ENCODE peak calls at places on chromosome 14, in eight cellular contexts. One of them, this sample, is unnamed.

GRCh38 chr14:91202234-91202974 is 42.1 kb downstream of the GPR68 start:
- DNase-seq in stomach: peak
- DNase-seq in endothelial cell of umbilical vein: peak
- DNase-seq in GM12865: no peak
- DNase-seq in B cell: no peak
- DNase-seq in nephron progenitor cell: no peak
- DNase-seq in WTC11: no peak
- DNase-seq in GM23338: no peak
- DNase-seq in this sample: no peak

GRCh38 chr14:79661762-79662161 is 549.5 kb downstream of the DIO2 start:
- DNase-seq in stomach: no peak
- DNase-seq in endothelial cell of umbilical vein: peak
- DNase-seq in GM12865: no peak
- DNase-seq in B cell: no peak
- DNase-seq in nephron progenitor cell: no peak
- DNase-seq in WTC11: no peak
- DNase-seq in GM23338: no peak
- DNase-seq in this sample: no peak

GRCh38 chr14:103279129-103280025 is 54.7 kb upstream of the EIF5 start:
- DNase-seq in stomach: no peak
- DNase-seq in endothelial cell of umbilical vein: no peak
- DNase-seq in GM12865: no peak
- DNase-seq in B cell: no peak
- DNase-seq in nephron progenitor cell: peak
- DNase-seq in WTC11: peak
- DNase-seq in GM23338: peak
- DNase-seq in this sample: no peak

GRCh38 chr14:48325486-48325885 is 650.1 kb upstream of the MDGA2 start:
- DNase-seq in stomach: no peak
- DNase-seq in endothelial cell of umbilical vein: no peak
- DNase-seq in GM12865: no peak
- DNase-seq in B cell: no peak
- DNase-seq in nephron progenitor cell: no peak
- DNase-seq in WTC11: no peak
- DNase-seq in GM23338: no peak
- DNase-seq in this sample: no peak

GRCh38 chr14:47195582-47195981 is 479.8 kb downstream of the MDGA2 start:
- DNase-seq in stomach: no peak
- DNase-seq in endothelial cell of umbilical vein: no peak
- DNase-seq in GM12865: no peak
- DNase-seq in B cell: no peak
- DNase-seq in nephron progenitor cell: no peak
- DNase-seq in WTC11: no peak
- DNase-seq in GM23338: no peak
- DNase-seq in this sample: no peak

GRCh38 chr14:77200406-77200985 is 18.9 kb downstream of the TMEM63C start:
- DNase-seq in stomach: no peak
- DNase-seq in endothelial cell of umbilical vein: no peak
- DNase-seq in GM12865: no peak
- DNase-seq in B cell: no peak
- DNase-seq in nephron progenitor cell: no peak
- DNase-seq in WTC11: no peak
- DNase-seq in GM23338: peak
- DNase-seq in this sample: no peak

GRCh38 chr14:55754471-55754870 is 174.5 kb downstream of the KTN1 start:
- DNase-seq in stomach: no peak
- DNase-seq in endothelial cell of umbilical vein: no peak
- DNase-seq in GM12865: no peak
- DNase-seq in B cell: no peak
- DNase-seq in nephron progenitor cell: no peak
- DNase-seq in WTC11: no peak
- DNase-seq in GM23338: no peak
- DNase-seq in this sample: no peak

GRCh38 chr14:82313889-82314288 is 780.2 kb upstream of the SEL1L start:
- DNase-seq in stomach: no peak
- DNase-seq in endothelial cell of umbilical vein: no peak
- DNase-seq in GM12865: no peak
- DNase-seq in B cell: no peak
- DNase-seq in nephron progenitor cell: no peak
- DNase-seq in WTC11: no peak
- DNase-seq in GM23338: no peak
- DNase-seq in this sample: no peak

GRCh38 chr14:104192146-104192882 is 53.9 kb downstream of the KIF26A start:
- DNase-seq in stomach: no peak
- DNase-seq in endothelial cell of umbilical vein: no peak
- DNase-seq in GM12865: no peak
- DNase-seq in B cell: no peak
- DNase-seq in nephron progenitor cell: no peak
- DNase-seq in WTC11: no peak
- DNase-seq in GM23338: no peak
- DNase-seq in this sample: no peak

GRCh38 chr14:34310724-34311123 is 151.3 kb downstream of the SPTSSA start:
- DNase-seq in stomach: no peak
- DNase-seq in endothelial cell of umbilical vein: no peak
- DNase-seq in GM12865: no peak
- DNase-seq in B cell: no peak
- DNase-seq in nephron progenitor cell: no peak
- DNase-seq in WTC11: no peak
- DNase-seq in GM23338: no peak
- DNase-seq in this sample: no peak

GRCh38 chr14:91246051-91246852 is 1.7 kb upstream of the GPR68 start:
- DNase-seq in stomach: no peak
- DNase-seq in endothelial cell of umbilical vein: no peak
- DNase-seq in GM12865: no peak
- DNase-seq in B cell: no peak
- DNase-seq in nephron progenitor cell: no peak
- DNase-seq in WTC11: no peak
- DNase-seq in GM23338: no peak
- DNase-seq in this sample: no peak

GRCh38 chr14:103576371-103577024 is 13.7 kb downstream of the COA8 start:
- DNase-seq in stomach: peak
- DNase-seq in endothelial cell of umbilical vein: peak
- DNase-seq in GM12865: no peak
- DNase-seq in B cell: peak
- DNase-seq in nephron progenitor cell: peak
- DNase-seq in WTC11: peak
- DNase-seq in GM23338: peak
- DNase-seq in this sample: peak

GRCh38 chr14:86166541-86166940 is 636.6 kb downstream of the FLRT2 start:
- DNase-seq in stomach: no peak
- DNase-seq in endothelial cell of umbilical vein: no peak
- DNase-seq in GM12865: no peak
- DNase-seq in B cell: no peak
- DNase-seq in nephron progenitor cell: no peak
- DNase-seq in WTC11: no peak
- DNase-seq in GM23338: no peak
- DNase-seq in this sample: no peak

GRCh38 chr14:105748204-105748578 is 221.8 kb downstream of the TMEM121 start:
- DNase-seq in stomach: no peak
- DNase-seq in endothelial cell of umbilical vein: no peak
- DNase-seq in GM12865: no peak
- DNase-seq in B cell: peak
- DNase-seq in nephron progenitor cell: no peak
- DNase-seq in WTC11: no peak
- DNase-seq in GM23338: no peak
- DNase-seq in this sample: no peak

GRCh38 chr14:92334050-92334449 is 11.1 kb downstream of the SLC24A4 start:
- DNase-seq in stomach: no peak
- DNase-seq in endothelial cell of umbilical vein: no peak
- DNase-seq in GM12865: no peak
- DNase-seq in B cell: no peak
- DNase-seq in nephron progenitor cell: no peak
- DNase-seq in WTC11: no peak
- DNase-seq in GM23338: no peak
- DNase-seq in this sample: no peak
- TF ChIP-seq CTCF in stomach: no peak
- TF ChIP-seq CTCF in endothelial cell of umbilical vein: no peak
- TF ChIP-seq CTCF in GM12865: no peak
- TF ChIP-seq CTCF in B cell: no peak
- TF ChIP-seq CTCF in nephron progenitor cell: no peak
- TF ChIP-seq CTCF in WTC11: no peak
- TF ChIP-seq CTCF in GM23338: no peak
- TF ChIP-seq CTCF in this sample: no peak

GRCh38 chr14:23566112-23566781 is 1.3 kb downstream of the AP1G2 start:
- DNase-seq in stomach: no peak
- DNase-seq in endothelial cell of umbilical vein: no peak
- DNase-seq in GM12865: no peak
- DNase-seq in B cell: no peak
- DNase-seq in nephron progenitor cell: no peak
- DNase-seq in WTC11: no peak
- DNase-seq in GM23338: no peak
- DNase-seq in this sample: no peak

GRCh38 chr14:23565626-23566025 is 2.0 kb downstream of the AP1G2 start:
- DNase-seq in stomach: no peak
- DNase-seq in endothelial cell of umbilical vein: no peak
- DNase-seq in GM12865: no peak
- DNase-seq in B cell: no peak
- DNase-seq in nephron progenitor cell: no peak
- DNase-seq in WTC11: no peak
- DNase-seq in GM23338: no peak
- DNase-seq in this sample: no peak

GRCh38 chr14:23568021-23568599 is 519 bp upstream of the AP1G2 start:
- DNase-seq in stomach: no peak
- DNase-seq in endothelial cell of umbilical vein: no peak
- DNase-seq in GM12865: no peak
- DNase-seq in B cell: no peak
- DNase-seq in nephron progenitor cell: no peak
- DNase-seq in WTC11: no peak
- DNase-seq in GM23338: no peak
- DNase-seq in this sample: no peak

GRCh38 chr14:23567186-23568020 is at the start of gene AP1G2:
- DNase-seq in stomach: peak
- DNase-seq in endothelial cell of umbilical vein: peak
- DNase-seq in GM12865: peak
- DNase-seq in B cell: peak
- DNase-seq in nephron progenitor cell: peak
- DNase-seq in WTC11: peak
- DNase-seq in GM23338: peak
- DNase-seq in this sample: peak

DNA sequence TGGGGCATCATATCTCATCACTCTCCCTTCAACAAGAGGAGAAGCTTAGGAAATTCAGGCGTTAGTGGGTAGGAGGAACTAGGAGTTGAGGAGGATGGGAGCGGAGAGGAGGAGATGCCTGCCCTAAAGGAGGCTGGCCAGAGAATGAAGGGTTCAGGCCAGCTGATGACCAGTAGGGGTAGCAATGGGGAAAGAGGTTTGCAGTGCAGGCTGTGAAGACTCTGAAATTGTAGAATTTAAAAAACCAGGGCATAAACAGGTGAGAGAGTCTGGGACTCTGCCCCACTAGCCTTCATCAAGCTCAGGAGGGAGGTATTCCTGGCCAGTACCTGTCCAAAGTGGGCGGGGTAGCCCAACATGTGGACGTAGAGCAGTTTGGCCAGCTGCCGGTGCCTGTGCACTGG is 807 bp downstream of the AP1G2 start:
- DNase-seq in stomach: peak
- DNase-seq in endothelial cell of umbilical vein: no peak
- DNase-seq in GM12865: no peak
- DNase-seq in B cell: no peak
- DNase-seq in nephron progenitor cell: no peak
- DNase-seq in WTC11: no peak
- DNase-seq in GM23338: no peak
- DNase-seq in this sample: no peak
- TF ChIP-seq CTCF in stomach: no peak
- TF ChIP-seq CTCF in endothelial cell of umbilical vein: no peak
- TF ChIP-seq CTCF in GM12865: no peak
- TF ChIP-seq CTCF in B cell: no peak
- TF ChIP-seq CTCF in nephron progenitor cell: no peak
- TF ChIP-seq CTCF in WTC11: no peak
- TF ChIP-seq CTCF in GM23338: peak
- TF ChIP-seq CTCF in this sample: peak

DNA sequence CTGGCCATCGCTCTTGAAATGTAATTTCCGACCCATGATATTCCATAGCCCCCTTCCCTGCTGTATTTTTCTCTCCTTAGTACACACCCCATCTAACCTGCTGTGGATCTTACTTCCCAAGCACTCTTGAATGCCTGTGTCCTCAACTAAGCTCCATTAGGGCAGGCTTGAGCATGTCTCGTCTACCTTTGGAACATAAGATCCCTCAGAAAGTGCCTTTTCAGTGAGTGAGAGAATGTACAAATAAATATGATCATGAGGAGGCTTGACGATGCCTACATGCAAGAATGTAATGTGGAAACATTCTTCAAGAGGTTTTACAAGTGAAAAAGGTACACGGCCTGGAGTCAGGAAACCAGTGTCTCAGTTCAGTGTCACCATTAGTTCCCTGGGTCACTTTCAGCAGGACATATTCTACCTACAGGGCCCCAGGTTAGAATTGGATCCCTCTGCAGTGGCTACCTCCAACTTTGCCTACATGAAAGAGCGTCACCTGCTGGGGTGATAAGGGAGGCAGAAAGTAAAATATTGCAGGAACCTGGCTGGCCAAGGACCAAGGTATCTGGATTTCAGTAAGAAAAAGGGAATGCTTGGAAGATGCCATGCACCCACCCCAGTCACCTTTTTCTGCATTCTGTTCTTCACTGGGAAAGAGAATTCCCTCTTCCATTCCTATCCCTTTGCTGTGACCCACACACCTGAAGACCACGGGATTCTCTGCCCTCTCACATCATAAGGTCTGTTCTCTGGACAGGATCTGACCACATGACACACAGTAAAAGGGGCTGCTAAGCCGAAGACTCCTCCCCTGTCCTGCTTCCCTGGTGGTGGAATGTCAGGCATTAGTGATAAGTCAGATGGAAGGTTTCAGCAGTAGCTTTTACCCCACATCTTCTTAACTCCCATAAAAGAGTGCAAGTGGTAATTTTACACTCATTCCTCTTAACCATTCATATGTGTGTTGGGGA is 24.6 kb upstream of the SERPINA1 start:
- DNase-seq in stomach: peak
- DNase-seq in endothelial cell of umbilical vein: no peak
- DNase-seq in GM12865: peak
- DNase-seq in B cell: no peak
- DNase-seq in nephron progenitor cell: no peak
- DNase-seq in WTC11: peak
- DNase-seq in GM23338: peak
- DNase-seq in this sample: no peak
- TF ChIP-seq CTCF in stomach: no peak
- TF ChIP-seq CTCF in endothelial cell of umbilical vein: no peak
- TF ChIP-seq CTCF in GM12865: peak
- TF ChIP-seq CTCF in B cell: no peak
- TF ChIP-seq CTCF in nephron progenitor cell: no peak
- TF ChIP-seq CTCF in WTC11: no peak
- TF ChIP-seq CTCF in GM23338: peak
- TF ChIP-seq CTCF in this sample: no peak

DNA sequence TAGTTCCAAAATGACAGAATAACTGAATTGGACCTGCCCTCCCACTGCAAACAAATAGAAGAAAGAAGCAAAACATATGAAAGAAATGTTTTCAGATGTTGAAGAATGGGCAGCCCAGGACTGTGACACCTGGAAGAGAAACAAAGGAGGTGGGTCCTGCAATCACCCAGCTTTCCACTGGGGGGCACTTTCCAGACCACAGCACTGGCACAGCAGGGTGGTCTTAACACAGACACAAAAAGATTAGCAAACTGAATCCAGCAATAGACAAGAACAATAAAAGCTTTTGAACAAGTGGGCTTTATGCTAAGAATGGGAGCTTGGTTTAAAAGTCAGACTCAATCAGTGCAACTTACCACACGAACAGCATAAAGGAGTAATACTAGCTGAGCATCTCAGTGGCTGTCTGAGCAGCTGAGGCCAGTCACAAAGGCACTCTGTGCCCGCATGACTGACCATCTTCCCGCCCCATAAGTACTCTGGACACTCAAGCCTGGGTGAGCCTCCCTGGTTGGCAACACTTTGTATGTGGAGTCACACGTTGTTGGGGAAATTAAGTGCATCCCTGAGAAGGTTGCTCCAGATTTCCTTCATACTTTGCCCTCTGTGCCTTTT is 27.7 kb downstream of the JKAMP start:
- DNase-seq in stomach: no peak
- DNase-seq in endothelial cell of umbilical vein: peak
- DNase-seq in GM12865: peak
- DNase-seq in B cell: no peak
- DNase-seq in nephron progenitor cell: peak
- DNase-seq in WTC11: peak
- DNase-seq in GM23338: peak
- DNase-seq in this sample: peak
- TF ChIP-seq CTCF in stomach: no peak
- TF ChIP-seq CTCF in endothelial cell of umbilical vein: peak
- TF ChIP-seq CTCF in GM12865: peak
- TF ChIP-seq CTCF in B cell: peak
- TF ChIP-seq CTCF in nephron progenitor cell: peak
- TF ChIP-seq CTCF in WTC11: peak
- TF ChIP-seq CTCF in GM23338: peak
- TF ChIP-seq CTCF in this sample: peak

This sample was measured in neural crest cell.